ENCODE peak calls at places on chromosomes 7 and 10, in seven cellular contexts. J is HepG2, X is SK-N-SH, D is K562, F is GM12878, W is H1, L is HCT116. R is an unnamed sample.

GRCh38 chr10:97886264-97886663 is 36.6 kb downstream of the GOLGA7B start:
- DNase-seq in J (no peak), X (no peak), D (no peak), F (no peak), W (no peak), L (no peak), R (no peak)

GRCh38 chr10:58990693-58991092 is 185.8 kb upstream of the PHYHIPL start:
- DNase-seq in J (no peak), X (no peak), D (no peak), F (no peak), W (no peak), L (no peak), R (no peak)

GRCh38 chr7:7181519-7182155 is 707 bp upstream of the C1GALT1 start:
- DNase-seq in J (peak), X (peak), D (peak), F (peak), W (peak), L (peak), R (peak)

GRCh38 chr10:118506835-118507234 is 88.6 kb downstream of the PRLHR start:
- DNase-seq in J (no peak), X (no peak), D (no peak), F (no peak), W (no peak), L (no peak), R (no peak)

GRCh38 chr7:28703054-28703765 is 254.9 kb downstream of the TRIL start:
- DNase-seq in J (no peak), X (no peak), D (no peak), F (no peak), W (no peak), L (no peak), R (no peak)

GRCh38 chr7:141889323-141889722 is 26.9 kb upstream of the OR9A4 start:
- DNase-seq in J (no peak), X (no peak), D (no peak), F (no peak), W (no peak), L (no peak), R (no peak)

GRCh38 chr10:132891994-132892393 is 50.4 kb downstream of the CFAP46 start:
- DNase-seq in J (no peak), X (no peak), D (no peak), F (no peak), W (peak), L (no peak), R (no peak)

GRCh38 chr10:75456122-75456521 is 24.7 kb downstream of the LRMDA start:
- DNase-seq in J (no peak), X (no peak), D (no peak), F (no peak), W (no peak), L (no peak), R (no peak)

GRCh38 chr7:11613292-11613930 is 218.6 kb downstream of the THSD7A start:
- DNase-seq in J (no peak), X (no peak), D (no peak), F (peak), W (no peak), L (no peak), R (no peak)

GRCh38 chr7:156617215-156617614 is 23.4 kb upstream of the RNF32 start:
- DNase-seq in J (no peak), X (no peak), D (no peak), F (no peak), W (no peak), L (no peak), R (no peak)

GRCh38 chr7:93980744-93981479 is 23.2 kb downstream of the BET1 start:
- DNase-seq in J (no peak), X (no peak), D (no peak), F (no peak), W (no peak), L (no peak), R (no peak)

GRCh38 chr10:112838784-112839481 is 111.1 kb upstream of the TCF7L2 start:
- DNase-seq in J (no peak), X (no peak), D (no peak), F (no peak), W (peak), L (no peak), R (no peak)
- TF ChIP-seq JUND in J (no peak), X (no peak), D (no peak), F (no peak), W (no peak), L (no peak), R (no peak)

GRCh38 chr7:18978108-18978495 is 139.3 kb downstream of the TWIST1 start:
- DNase-seq in J (no peak), X (no peak), D (no peak), F (no peak), W (no peak), L (peak), R (no peak)
- TF ChIP-seq JUND in J (no peak), X (peak), D (no peak), F (no peak), W (no peak), L (peak), R (no peak)

GRCh38 chr10:69838853-69839252 is 37.1 kb downstream of the COL13A1 start:
- DNase-seq in J (no peak), X (no peak), D (no peak), F (no peak), W (no peak), L (no peak), R (no peak)
- TF ChIP-seq JUND in J (no peak), X (no peak), D (no peak), F (no peak), W (no peak), L (no peak), R (no peak)

DNA sequence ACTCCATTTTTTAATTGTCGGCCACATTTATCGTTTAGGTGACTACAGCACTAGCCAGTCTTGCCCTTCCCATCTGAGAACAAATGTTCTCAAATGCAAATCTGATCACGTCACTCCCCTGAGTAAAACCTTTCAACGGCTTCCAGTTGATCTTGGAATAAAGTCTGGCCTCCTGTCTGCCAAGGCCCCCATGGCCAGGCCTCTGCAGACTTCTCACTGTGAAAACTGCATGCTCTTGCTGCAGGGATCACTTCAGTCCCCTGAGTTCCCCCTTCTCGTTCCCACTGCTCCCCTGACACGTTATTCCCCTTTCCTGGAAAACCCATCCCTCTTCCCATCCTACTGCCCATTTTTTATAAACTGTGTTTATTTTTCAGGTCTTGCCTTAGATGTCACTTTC is 124.1 kb upstream of the NEBL start:
- DNase-seq in J (no peak), X (no peak), D (no peak), F (no peak), W (no peak), L (no peak), R (no peak)
- TF ChIP-seq JUND in J (no peak), X (no peak), D (no peak), F (no peak), W (no peak), L (no peak), R (no peak)

DNA sequence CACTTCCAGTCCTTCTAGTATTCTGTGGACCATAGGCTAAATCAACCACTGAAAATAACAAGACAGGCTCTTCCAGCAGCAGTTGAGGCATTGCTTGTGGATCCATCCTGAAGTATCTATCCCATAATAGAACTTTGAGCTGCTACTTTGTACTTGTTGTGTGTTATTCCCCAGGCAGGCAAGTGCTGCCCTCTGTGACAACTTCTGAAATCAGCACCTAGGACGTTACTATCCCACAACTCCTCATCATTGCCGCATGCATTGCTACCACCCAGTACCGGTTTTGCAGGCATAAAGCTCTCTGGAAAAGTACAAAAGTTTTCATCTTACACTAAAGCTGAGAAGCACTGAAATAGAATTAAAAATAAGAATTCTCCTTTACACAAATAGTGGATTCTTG is 145.3 kb downstream of the HTR7 start:
- DNase-seq in J (no peak), X (no peak), D (no peak), F (no peak), W (no peak), L (no peak), R (peak)
- TF ChIP-seq JUND in J (no peak), X (no peak), D (no peak), F (no peak), W (no peak), L (no peak), R (no peak)

GRCh38 chr10:18582803-18583202 is 68.6 kb downstream of the NSUN6 start:
- DNase-seq in J (no peak), X (no peak), D (no peak), F (no peak), W (no peak), L (no peak), R (no peak)
- TF ChIP-seq JUND in J (no peak), X (no peak), D (no peak), F (no peak), W (no peak), L (no peak), R (no peak)

DNA sequence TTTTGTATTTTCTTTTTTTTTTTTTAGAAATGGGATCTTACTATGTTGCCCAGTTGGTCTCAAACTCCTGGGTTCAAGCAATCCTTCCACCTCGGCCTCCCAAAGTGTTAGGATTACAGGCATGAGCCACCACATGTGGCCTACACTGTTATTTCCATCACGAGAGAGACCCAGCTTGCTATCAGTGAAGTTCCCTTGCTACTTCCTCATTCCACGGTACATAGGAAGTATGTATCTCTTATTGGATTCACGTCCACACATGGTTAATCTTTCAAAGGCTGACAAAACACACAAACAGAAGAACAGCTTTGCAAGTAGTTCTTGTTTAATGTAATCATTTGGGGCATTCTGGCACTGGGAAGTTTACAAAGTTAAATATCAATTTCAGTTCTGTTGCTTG is 50.9 kb downstream of the DCLRE1A start:
- DNase-seq in J (no peak), X (no peak), D (no peak), F (no peak), W (no peak), L (no peak), R (no peak)
- TF ChIP-seq JUND in J (no peak), X (no peak), D (no peak), F (no peak), W (no peak), L (no peak), R (no peak)

R was measured in T47D.